ENCODE peak calls at places on chromosomes 3 and 15, in eight cellular contexts. N is endothelial cell of umbilical vein; O is brain microvascular endothelial cell; W is occipital lobe; Y is activated CD8-positive, alpha-beta memory T cell treated with anti-CD3 and anti-CD28 coated beads for 1 hour; E is fibroblast of the aortic adventitia; G is GM10248; D is AML-193. C is an unnamed sample.

GRCh38 chr3:27888562-27888961 is 166.4 kb upstream of the EOMES start:
- DNase-seq in G (no peak), Y (no peak), N (no peak), D (no peak), O (no peak), E (peak; percentile 3), W (no peak), C (no peak)

GRCh38 chr15:59243622-59244021 is 37.0 kb downstream of the LDHAL6B start:
- DNase-seq in N (no peak), Y (no peak), O (no peak), W (no peak), D (no peak), G (no peak), E (no peak), C (no peak)

GRCh38 chr3:88180398-88180999 is 30.7 kb downstream of the C3orf38 start:
- DNase-seq in E (peak; percentile 72), Y (no peak), D (peak; percentile 74), N (peak; percentile 48), G (peak; percentile 41), W (no peak), O (peak; percentile 54), C (peak; percentile 87)

GRCh38 chr3:42663581-42664442 is 10.3 kb downstream of the ZBTB47 start:
- DNase-seq in G (peak; percentile 28), N (no peak), W (no peak), D (no peak), Y (no peak), O (no peak), E (no peak), C (no peak)

GRCh38 chr15:81297147-81297572 is 26.8 kb downstream of the STARD5 start:
- DNase-seq in G (no peak), D (no peak), W (no peak), N (no peak), Y (no peak), O (no peak), E (peak; percentile 68), C (no peak)

GRCh38 chr15:31091531-31091930 is 10.0 kb downstream of the TRPM1 start:
- DNase-seq in E (no peak), Y (no peak), N (no peak), D (no peak), G (no peak), O (peak; percentile 93), W (no peak), C (no peak)

GRCh38 chr15:88894819-88895767 is at the start of gene HAPLN3:
- DNase-seq in W (no peak), G (peak; percentile 67), O (peak; percentile 24), D (no peak), E (no peak), Y (no peak), N (peak; percentile 52), C (peak; percentile 49)

GRCh38 chr15:101669744-101670143 is 17.6 kb upstream of the TM2D3 start:
- DNase-seq in E (peak; percentile 48), N (no peak), Y (no peak), D (no peak), G (no peak), W (no peak), O (no peak), C (peak; percentile 26)

GRCh38 chr3:173410836-173411235 is 13.3 kb downstream of the NLGN1 start:
- DNase-seq in E (peak; percentile 2), W (peak; percentile 43), G (no peak), O (no peak), D (no peak), N (peak; percentile 53), Y (no peak), C (no peak)

GRCh38 chr3:169454823-169455222 is 208.7 kb downstream of the MECOM start:
- DNase-seq in D (no peak), G (no peak), N (peak; percentile 93), O (peak; percentile 16), E (peak; percentile 93), Y (no peak), W (no peak), C (no peak)

GRCh38 chr3:112610121-112610520 is 30.8 kb downstream of the CCDC80 start:
- DNase-seq in D (no peak), W (no peak), O (peak; percentile 24), G (no peak), Y (no peak), E (peak; percentile 76), N (no peak), C (peak; percentile 55)

GRCh38 chr3:115855911-115856310 is 232.6 kb downstream of the GAP43 start:
- DNase-seq in Y (no peak), G (no peak), W (no peak), N (no peak), D (no peak), O (no peak), E (peak; percentile 48), C (no peak)

GRCh38 chr15:27842526-27842925 is 256.6 kb downstream of the OCA2 start:
- DNase-seq in O (no peak), Y (no peak), D (no peak), N (no peak), G (no peak), W (no peak), E (no peak), C (no peak)

GRCh38 chr15:53576841-53577240 is 182.6 kb downstream of the WDR72 start:
- DNase-seq in D (no peak), E (no peak), G (no peak), W (no peak), Y (no peak), N (no peak), O (no peak), C (no peak)

GRCh38 chr3:4914464-4914863 is 64.8 kb upstream of the BHLHE40 start:
- DNase-seq in G (no peak), Y (no peak), E (no peak), N (no peak), W (no peak), O (no peak), D (no peak), C (no peak)

GRCh38 chr15:69834256-69834655 is 263.5 kb downstream of the TLE3 start:
- DNase-seq in Y (no peak), W (no peak), E (no peak), N (no peak), D (no peak), O (no peak), G (no peak), C (no peak)

C was measured in OCI-M1.